ENCODE peak calls at places on chromosomes 1 and 21, in four cellular contexts. H is GM12864; C is left ventricle myocardium inferior; N is stimulated activated CD8-positive, alpha-beta memory T cell treated with anti-CD3 and anti-CD28 coated beads, Interleukin-4, amount 100 ng/mL, for 24 hours. V is an unnamed sample.

GRCh38 chr1:225548140-225548857 is 104.6 kb downstream of the ENAH start:
- DNase-seq in H (no peak), C (no peak), N (no peak), V (no peak)

GRCh38 chr1:58754683-58755467 is 29.0 kb downstream of the JUN start:
- DNase-seq in H (no peak), C (no peak), N (no peak), V (peak)

GRCh38 chr1:24934300-24935195 is 4.5 kb upstream of the RUNX3 start:
- DNase-seq in H (no peak), C (no peak), N (no peak), V (no peak)

GRCh38 chr1:71014110-71014509 is 33.5 kb downstream of the PTGER3 start:
- DNase-seq in H (no peak), C (no peak), N (no peak), V (no peak)

GRCh38 chr1:27666791-27667254 is 5.2 kb downstream of the IFI6 start:
- DNase-seq in H (no peak), C (no peak), N (no peak), V (no peak)

GRCh38 chr1:23393706-23394105 is 24.1 kb upstream of the ZNF436 start:
- DNase-seq in H (no peak), C (peak), N (no peak), V (no peak)

GRCh38 chr21:38774586-38775285 is 31.0 kb upstream of the ETS2 start:
- DNase-seq in H (no peak), C (no peak), N (no peak), V (no peak)

GRCh38 chr1:15703562-15703961 is 19.4 kb downstream of the PLEKHM2 start:
- DNase-seq in H (no peak), C (peak), N (no peak), V (no peak)

V was measured in NK-92 treated with Interleukin-12 subunit alpha and Interleukin-12 subunit beta, amount 100 ng/mL, for 24 hours.